ENCODE peak calls at places on chromosomes 3 and 15, in nine cellular contexts. W is lower leg skin, K is mucosa of descending colon, L is tibial artery, D is psoas muscle, O is fibroblast of pulmonary artery, G is stomach, M is brain microvascular endothelial cell, R is lower lobe of right lung. C is an unnamed sample.

GRCh38 chr3:157156844-157157635 is 2.9 kb downstream of the CCNL1 start:
- DNase-seq in W (no peak), K (no peak), L (no peak), D (no peak), O (peak), G (no peak), M (no peak), R (no peak), C (peak)

GRCh38 chr3:51282931-51283330 is 102.2 kb upstream of the MANF start:
- DNase-seq in W (no peak), K (no peak), L (no peak), D (no peak), O (no peak), G (no peak), M (peak), R (no peak), C (peak)

GRCh38 chr3:123584284-123584987 is 417 bp downstream of the HACD2 start:
- DNase-seq in W (peak), K (no peak), L (peak), D (peak), O (peak), G (peak), M (no peak), R (peak), C (no peak)

GRCh38 chr3:54122802-54123537 is 618 bp downstream of the CACNA2D3 start:
- DNase-seq in W (no peak), K (no peak), L (no peak), D (no peak), O (peak), G (no peak), M (no peak), R (no peak), C (no peak)

GRCh38 chr3:184467171-184467570 is 87.3 kb downstream of the CHRD start:
- DNase-seq in W (peak), K (no peak), L (no peak), D (no peak), O (no peak), G (no peak), M (no peak), R (no peak), C (no peak)

GRCh38 chr15:62570405-62570783 is 405.3 kb upstream of the C2CD4B start:
- DNase-seq in W (no peak), K (no peak), L (no peak), D (no peak), O (no peak), G (no peak), M (no peak), R (no peak), C (no peak)

GRCh38 chr15:58555168-58556027 is 123.6 kb downstream of the LIPC start:
- DNase-seq in W (peak), K (no peak), L (no peak), D (no peak), O (no peak), G (no peak), M (no peak), R (no peak), C (no peak)

GRCh38 chr3:106428565-106428994 is 559.8 kb upstream of the CBLB start:
- DNase-seq in W (no peak), K (no peak), L (no peak), D (peak), O (peak), G (no peak), M (peak), R (no peak), C (peak)

GRCh38 chr3:171841620-171842000 is 1.5 kb upstream of the TMEM212 start:
- DNase-seq in W (no peak), K (no peak), L (no peak), D (no peak), O (peak), G (no peak), M (peak), R (no peak), C (no peak)

GRCh38 chr3:147397911-147398809 is 8.2 kb downstream of the ZIC4 start:
- DNase-seq in W (no peak), K (no peak), L (no peak), D (no peak), O (no peak), G (no peak), M (no peak), R (no peak), C (no peak)
- TF ChIP-seq CTCF in W (no peak), K (no peak), L (no peak), D (no peak), O (no peak), G (no peak), M (no peak), R (no peak), C (no peak)

GRCh38 chr3:169774186-169774585 is 990 bp downstream of the MYNN start:
- DNase-seq in W (no peak), K (no peak), L (no peak), D (no peak), O (no peak), G (no peak), M (no peak), R (no peak), C (peak)
- H3K4me3 ChIP-seq in W (no peak), K (no peak), L (peak), D (peak), O (peak), G (peak), M (peak), R (peak), C (peak)

DNA sequence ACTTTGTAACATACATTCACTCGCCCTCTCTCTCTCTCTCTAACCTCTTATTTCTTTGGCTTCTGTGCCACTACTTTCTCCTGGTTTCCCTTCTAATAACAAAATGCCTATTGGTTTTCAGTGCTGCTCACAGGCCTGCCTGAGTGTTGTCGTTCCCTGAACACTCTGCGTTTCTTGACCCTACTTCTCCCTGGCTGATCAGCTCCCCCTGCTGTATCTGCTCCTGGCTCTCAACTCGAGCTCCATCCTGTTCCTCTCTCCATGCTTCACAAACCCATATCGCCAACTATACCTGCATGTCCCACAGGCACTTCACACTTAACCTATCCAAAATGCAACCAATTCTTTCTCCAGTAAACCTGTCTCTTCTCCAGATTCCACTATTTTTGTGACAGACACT is 111.4 kb downstream of the OPA1 start:
- DNase-seq in W (no peak), K (no peak), L (no peak), D (no peak), O (no peak), G (no peak), M (no peak), R (no peak), C (no peak)
- TF ChIP-seq CTCF in W (no peak), K (no peak), L (no peak), D (no peak), O (no peak), G (no peak), M (no peak), R (no peak), C (no peak)

GRCh38 chr3:146157325-146158060 is 3.5 kb downstream of the PLOD2 start:
- DNase-seq in W (no peak), K (no peak), L (no peak), D (no peak), O (no peak), G (no peak), M (no peak), R (no peak), C (no peak)
- H3K4me3 ChIP-seq in W (no peak), K (no peak), L (peak), D (peak), O (peak), G (peak), M (peak), R (no peak), C (no peak)

GRCh38 chr3:108495717-108496116 is 14.7 kb downstream of the MYH15 start:
- DNase-seq in W (no peak), K (no peak), L (no peak), D (no peak), O (no peak), G (no peak), M (no peak), R (no peak), C (no peak)

GRCh38 chr3:108489776-108490175 is 20.6 kb downstream of the MYH15 start:
- DNase-seq in W (no peak), K (no peak), L (no peak), D (no peak), O (peak), G (no peak), M (peak), R (no peak), C (peak)

GRCh38 chr3:108494862-108495531 is 15.4 kb downstream of the MYH15 start:
- DNase-seq in W (no peak), K (no peak), L (no peak), D (no peak), O (no peak), G (no peak), M (no peak), R (no peak), C (no peak)

GRCh38 chr3:108497271-108497670 is 13.1 kb downstream of the MYH15 start:
- DNase-seq in W (no peak), K (no peak), L (no peak), D (no peak), O (no peak), G (no peak), M (no peak), R (no peak), C (no peak)

DNA sequence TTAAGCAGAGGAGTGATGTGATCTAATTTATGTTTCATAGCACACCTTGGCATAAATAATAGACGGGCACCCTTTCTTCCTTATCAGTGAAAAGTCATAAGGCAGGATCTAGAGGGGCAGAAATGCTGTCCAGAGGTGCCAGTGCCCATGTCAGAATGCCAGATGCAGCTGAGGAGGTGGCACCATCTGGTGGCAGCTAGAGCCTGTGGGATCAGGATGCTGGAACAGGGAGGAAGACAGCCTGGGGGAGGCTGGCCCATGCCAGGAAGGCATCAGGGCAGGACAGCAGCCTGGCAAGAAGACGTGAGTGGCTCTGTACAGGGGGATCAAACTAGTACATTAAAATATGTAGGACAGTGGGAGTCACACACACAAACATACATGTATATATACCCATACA is 16.5 kb downstream of the MYH15 start:
- DNase-seq in W (no peak), K (peak), L (no peak), D (no peak), O (no peak), G (no peak), M (no peak), R (no peak), C (no peak)
- TF ChIP-seq CTCF in W (no peak), K (no peak), L (no peak), D (no peak), O (peak), G (no peak), M (peak), R (peak), C (peak)

GRCh38 chr3:97871788-97872187 is 50.0 kb downstream of the CRYBG3 start:
- DNase-seq in W (no peak), K (no peak), L (no peak), D (no peak), O (peak), G (no peak), M (no peak), R (no peak), C (no peak)

GRCh38 chr3:97871206-97871605 is 49.4 kb downstream of the CRYBG3 start:
- DNase-seq in W (no peak), K (no peak), L (no peak), D (no peak), O (peak), G (no peak), M (no peak), R (no peak), C (no peak)

DNA sequence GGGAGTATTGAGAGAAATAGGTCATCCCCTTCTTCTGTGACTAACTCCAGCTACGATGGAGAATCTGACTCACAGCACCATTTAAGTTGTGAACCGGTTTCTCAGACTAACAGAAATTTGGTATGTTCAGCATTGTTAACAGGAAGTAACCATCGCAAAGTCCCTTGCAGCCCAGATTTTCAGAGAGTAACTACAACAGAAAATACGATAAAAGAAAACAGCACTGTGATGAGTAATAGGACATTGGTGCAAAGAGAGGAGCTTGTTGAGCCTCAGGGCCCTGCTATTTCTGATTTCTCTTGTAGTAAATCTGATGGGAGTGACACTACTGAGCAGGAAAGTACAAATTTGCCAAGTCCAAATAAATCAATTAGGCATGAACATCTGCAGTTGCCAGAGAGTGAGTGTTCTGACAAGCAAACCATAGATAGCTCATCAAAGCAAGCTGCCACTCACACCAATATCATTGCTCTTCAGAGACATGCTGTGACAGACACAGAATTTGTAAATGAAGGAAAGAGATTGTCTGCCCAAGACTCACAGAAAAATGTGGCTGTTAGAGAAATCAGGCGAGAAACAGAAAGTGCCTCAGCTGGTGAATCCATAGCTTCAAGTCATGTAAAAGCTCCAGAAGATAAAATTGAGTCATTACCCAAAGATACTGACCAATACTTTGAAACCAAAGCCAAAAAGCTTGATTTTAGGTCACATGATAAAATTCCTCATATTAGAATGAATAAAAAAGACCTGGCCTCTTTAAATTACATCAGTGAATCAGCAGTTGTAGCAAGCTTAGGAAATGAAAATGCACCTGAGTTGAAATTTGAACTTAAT is 50.6 kb downstream of the CRYBG3 start:
- DNase-seq in W (no peak), K (no peak), L (no peak), D (no peak), O (peak), G (no peak), M (peak), R (no peak), C (peak)
- H3K4me3 ChIP-seq in W (no peak), K (no peak), L (no peak), D (no peak), O (peak), G (no peak), M (no peak), R (no peak), C (no peak)

GRCh38 chr3:195896361-195897080 is 11.8 kb downstream of the TNK2 start:
- DNase-seq in W (no peak), K (no peak), L (no peak), D (no peak), O (peak), G (no peak), M (peak), R (no peak), C (no peak)

GRCh38 chr3:195897081-195897852 is 11.1 kb downstream of the TNK2 start:
- DNase-seq in W (no peak), K (peak), L (no peak), D (peak), O (peak), G (no peak), M (peak), R (no peak), C (peak)

GRCh38 chr3:195899701-195900425 is 8.5 kb downstream of the TNK2 start:
- DNase-seq in W (no peak), K (no peak), L (no peak), D (no peak), O (no peak), G (no peak), M (no peak), R (peak), C (no peak)

GRCh38 chr3:195895900-195896360 is 12.4 kb downstream of the TNK2 start:
- DNase-seq in W (peak), K (peak), L (peak), D (peak), O (no peak), G (peak), M (no peak), R (peak), C (no peak)

DNA sequence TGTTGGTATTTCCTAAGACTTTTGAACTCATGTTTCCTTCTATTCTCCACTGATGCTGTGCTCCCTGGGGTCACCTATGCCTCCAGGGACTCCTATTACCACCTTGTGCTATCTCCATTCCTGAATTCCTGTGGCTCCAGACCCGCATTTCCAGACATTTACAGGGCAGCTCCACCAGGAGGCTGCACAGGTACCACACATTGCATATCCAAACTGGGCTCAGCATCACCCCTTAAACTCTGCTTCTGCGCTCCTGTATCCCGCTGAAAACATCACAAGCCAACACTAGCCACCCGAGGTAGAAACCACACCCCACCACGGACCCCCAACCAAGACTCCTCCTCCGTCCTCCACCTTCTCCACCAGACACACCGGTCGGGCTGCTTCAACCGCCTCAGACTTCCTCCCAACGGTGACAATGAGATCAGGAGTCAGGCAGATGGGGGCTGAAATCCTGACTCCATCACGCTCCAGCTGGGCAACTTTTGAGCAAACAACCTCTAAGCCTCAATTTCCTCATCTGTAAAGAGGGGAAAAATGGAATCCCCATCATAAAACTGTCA is 10.4 kb downstream of the TNK2 start:
- DNase-seq in W (no peak), K (no peak), L (no peak), D (no peak), O (no peak), G (no peak), M (no peak), R (no peak), C (peak)
- TF ChIP-seq CTCF in W (no peak), K (no peak), L (no peak), D (no peak), O (no peak), G (no peak), M (no peak), R (no peak), C (peak)

DNA sequence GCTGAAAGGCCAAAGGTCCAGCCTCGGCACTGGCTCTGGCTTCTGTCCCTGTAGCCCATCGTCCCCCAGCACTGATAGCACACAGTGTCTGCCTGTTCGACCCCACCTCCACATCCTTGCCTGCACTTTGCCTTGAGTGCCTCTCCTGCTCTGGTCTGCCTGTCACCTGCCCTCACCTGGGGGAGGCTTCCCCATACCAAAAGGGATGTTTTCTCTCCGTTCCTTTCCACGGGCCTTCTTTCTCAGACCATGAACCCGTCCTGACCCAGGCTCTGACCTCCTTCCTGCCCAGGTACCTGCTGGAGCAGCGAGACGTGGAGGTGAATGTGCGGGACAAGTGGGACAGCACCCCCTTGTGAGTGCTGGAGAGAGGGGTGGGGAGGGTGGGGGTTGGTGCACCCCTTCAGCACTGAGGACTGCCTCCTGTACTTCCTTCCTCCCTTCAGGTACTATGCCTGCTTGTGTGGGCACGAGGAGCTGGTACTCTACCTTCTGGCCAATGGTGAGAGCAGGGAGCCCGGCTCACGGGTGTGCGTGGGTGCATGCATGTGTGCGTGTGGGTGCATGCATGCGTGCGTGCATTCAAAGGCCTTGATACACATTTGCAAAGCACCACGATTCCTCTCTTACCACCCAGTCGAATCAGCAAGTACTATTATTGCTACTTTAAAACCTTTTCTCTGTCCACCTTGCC is 1.5 kb downstream of the ABTB1 start:
- DNase-seq in W (peak), K (peak), L (peak), D (no peak), O (no peak), G (peak), M (no peak), R (no peak), C (no peak)
- H3K4me3 ChIP-seq in W (no peak), K (no peak), L (peak), D (peak), O (peak), G (peak), M (no peak), R (peak), C (no peak)

GRCh38 chr3:47376393-47376792 is 4.4 kb upstream of the PTPN23 start:
- DNase-seq in W (no peak), K (no peak), L (no peak), D (no peak), O (no peak), G (no peak), M (no peak), R (no peak), C (no peak)
- TF ChIP-seq CTCF in W (no peak), K (no peak), L (no peak), D (no peak), O (no peak), G (no peak), M (no peak), R (no peak), C (no peak)